ENCODE peak calls at places on chromosomes 6 and 20, in eight cellular contexts. U is H54; C is fibroblast of lung; B is ELR; D is CD8-positive, alpha-beta memory T cell; W is AG08395; H is aorta; I is WERI-Rb-1. X is an unnamed sample.

GRCh38 chr20:36919715-36920333 is 31.7 kb downstream of the SAMHD1 start:
- DNase-seq in W (peak), U (peak), C (peak), I (peak), D (no peak), B (peak), H (no peak), X (no peak)

GRCh38 chr6:126066068-126067048 is 80.0 kb downstream of the TRMT11 start:
- DNase-seq in W (no peak), C (peak), B (peak), H (no peak), I (no peak), D (no peak), U (no peak), X (no peak)

GRCh38 chr20:58042626-58043025 is 185.8 kb downstream of the ANKRD60 start:
- DNase-seq in B (no peak), W (no peak), H (no peak), D (no peak), U (no peak), I (no peak), C (no peak), X (no peak)

GRCh38 chr20:12179692-12180091 is 262.0 kb downstream of the BTBD3 start:
- DNase-seq in B (no peak), C (no peak), D (no peak), I (no peak), W (no peak), H (no peak), U (no peak), X (no peak)

GRCh38 chr20:57811373-57812020 is 101.7 kb upstream of the PMEPA1 start:
- DNase-seq in I (no peak), C (no peak), B (no peak), W (no peak), H (no peak), D (no peak), U (no peak), X (no peak)

GRCh38 chr6:118580585-118581419 is 32.7 kb downstream of the PLN start:
- DNase-seq in C (peak), U (no peak), B (peak), H (peak), D (no peak), W (peak), I (peak), X (peak)

GRCh38 chr20:7980332-7981046 is 39.1 kb downstream of the TMX4 start:
- DNase-seq in D (no peak), W (peak), I (peak), B (peak), U (no peak), H (no peak), C (peak), X (no peak)

GRCh38 chr6:159533568-159533967 is 159.5 kb downstream of the SOD2 start:
- DNase-seq in W (peak), D (no peak), U (no peak), B (peak), C (no peak), H (no peak), I (no peak), X (no peak)

GRCh38 chr6:3267162-3267561 is 8.4 kb downstream of the PSMG4 start:
- DNase-seq in H (no peak), W (no peak), U (no peak), B (no peak), I (no peak), D (no peak), C (no peak), X (no peak)

GRCh38 chr6:160520043-160520904 is 143.8 kb downstream of the LPA start:
- DNase-seq in C (peak), H (peak), I (peak), U (peak), D (peak), B (peak), W (peak), X (no peak)

GRCh38 chr6:168196385-168196860 is 117.4 kb upstream of the FRMD1 start:
- DNase-seq in B (no peak), D (no peak), H (no peak), W (no peak), I (no peak), C (no peak), U (no peak), X (no peak)

GRCh38 chr6:149176971-149177667 is 140.4 kb upstream of the TAB2 start:
- DNase-seq in B (no peak), C (no peak), D (no peak), I (no peak), W (no peak), U (no peak), H (no peak), X (no peak)

GRCh38 chr6:149275621-149276020 is 41.9 kb upstream of the TAB2 start:
- DNase-seq in I (no peak), W (no peak), H (no peak), B (peak), U (no peak), D (no peak), C (no peak), X (no peak)

GRCh38 chr6:163600781-163601180 is 186.3 kb downstream of the QKI start:
- DNase-seq in U (no peak), W (no peak), I (no peak), D (no peak), C (no peak), H (no peak), B (no peak), X (no peak)

GRCh38 chr20:47283411-47283810 is 73.1 kb downstream of the ZMYND8 start:
- DNase-seq in W (no peak), B (no peak), C (no peak), D (no peak), I (no peak), H (no peak), U (no peak), X (no peak)

GRCh38 chr6:125839879-125840278 is 49.1 kb downstream of the NCOA7 start:
- DNase-seq in B (no peak), C (no peak), D (no peak), H (no peak), I (no peak), U (no peak), W (no peak), X (no peak)

GRCh38 chr6:1724616-1725015 is 114.9 kb downstream of the FOXC1 start:
- DNase-seq in B (no peak), I (no peak), W (no peak), H (no peak), U (peak), C (no peak), D (no peak), X (peak)

GRCh38 chr6:144647406-144647964 is 362.4 kb downstream of the UTRN start:
- DNase-seq in I (peak), D (no peak), B (no peak), C (peak), H (no peak), W (no peak), U (no peak), X (no peak)

GRCh38 chr6:20056350-20056992 is 155.8 kb downstream of the MBOAT1 start:
- DNase-seq in W (peak), D (no peak), B (peak), C (peak), I (peak), H (no peak), U (peak), X (no peak)

GRCh38 chr6:24274441-24275083 is 83.3 kb downstream of the DCDC2 start:
- DNase-seq in U (no peak), I (no peak), D (no peak), W (no peak), C (peak), B (peak), H (no peak), X (no peak)

GRCh38 chr6:105691064-105691463 is 288.2 kb upstream of the PREP start:
- DNase-seq in C (no peak), W (no peak), B (no peak), U (no peak), I (no peak), D (no peak), H (peak), X (no peak)

GRCh38 chr6:72636215-72636614 is 14.4 kb downstream of the KCNQ5 start:
- DNase-seq in I (no peak), B (no peak), H (no peak), C (no peak), D (no peak), U (no peak), W (no peak), X (no peak)

GRCh38 chr20:50038574-50038991 is 55.8 kb downstream of the SNAI1 start:
- DNase-seq in W (no peak), C (no peak), B (no peak), H (no peak), I (no peak), U (no peak), D (no peak), X (no peak)

GRCh38 chr6:138403801-138404665 is at the start of gene HEBP2:
- DNase-seq in I (peak), H (peak), D (peak), C (peak), W (peak), B (peak), U (peak), X (peak)

GRCh38 chr20:39132511-39132910 is 170.4 kb downstream of the DHX35 start:
- DNase-seq in B (no peak), C (no peak), H (no peak), U (no peak), I (no peak), D (no peak), W (no peak), X (no peak)

GRCh38 chr20:1033751-1034419 is 31.8 kb upstream of the RSPO4 start:
- DNase-seq in H (no peak), U (no peak), I (no peak), B (no peak), W (no peak), D (no peak), C (no peak), X (no peak)

GRCh38 chr20:54475334-54476287 is at the start of gene DOK5:
- DNase-seq in C (peak), D (no peak), B (no peak), I (no peak), U (no peak), W (peak), H (peak), X (no peak)

GRCh38 chr6:44072959-44073611 is 54.2 kb downstream of the MRPL14 start:
- DNase-seq in U (peak), I (peak), B (peak), H (peak), D (peak), W (peak), C (peak), X (no peak)

GRCh38 chr6:133115960-133116359 is 125.2 kb upstream of the EYA4 start:
- DNase-seq in H (no peak), I (no peak), D (no peak), C (no peak), W (no peak), U (no peak), B (no peak), X (no peak)

GRCh38 chr6:99521557-99522286 is 6.5 kb upstream of the USP45 start:
- DNase-seq in D (no peak), B (peak), H (peak), I (no peak), W (peak), U (no peak), C (peak), X (no peak)

GRCh38 chr6:47258724-47259347 is 50.9 kb downstream of the TNFRSF21 start:
- DNase-seq in W (no peak), H (no peak), B (no peak), U (no peak), D (no peak), I (no peak), C (no peak), X (no peak)

GRCh38 chr20:48769111-48769879 is 58.5 kb downstream of the PREX1 start:
- DNase-seq in U (no peak), C (no peak), B (peak), W (no peak), H (no peak), I (no peak), D (peak), X (no peak)

GRCh38 chr6:10949579-10950490 is 63.0 kb downstream of the SYCP2L start:
- DNase-seq in H (no peak), I (no peak), C (no peak), U (no peak), W (no peak), B (no peak), D (no peak), X (no peak)

GRCh38 chr6:41712651-41713103 is 22.7 kb downstream of the TFEB start:
- DNase-seq in D (no peak), B (no peak), U (no peak), I (no peak), H (peak), C (peak), W (peak), X (no peak)

GRCh38 chr6:98547634-98548033 is 286.7 kb upstream of the POU3F2 start:
- DNase-seq in D (no peak), U (no peak), H (no peak), I (no peak), B (no peak), C (no peak), W (no peak), X (no peak)

GRCh38 chr6:123127807-123128206 is 131.8 kb downstream of the CLVS2 start:
- DNase-seq in U (no peak), W (no peak), D (no peak), B (no peak), H (no peak), I (no peak), C (no peak), X (no peak)

GRCh38 chr6:117022774-117023173 is 145.7 kb downstream of the RFX6 start:
- DNase-seq in B (no peak), C (no peak), W (no peak), D (no peak), H (no peak), U (no peak), I (no peak), X (no peak)

X was measured in epithelial cell of prostate.